ENCODE peak calls at places on chromosome 12, in six cellular contexts. Q is mucosa of gallbladder; I is activated CD4-positive, alpha-beta memory T cell treated with anti-CD3 and anti-CD28 coated beads, Interleukin-2, amount 10 ng/mL, durations not matched to agents 7 days and 5 days; Y is fibroblast of the conjunctiva; P is stimulated activated CD4-positive, alpha-beta T cell treated with anti-CD3 and anti-CD28 coated beads, Interleukin-12 subunit alpha, Interleukin-12 subunit beta, amount 100 ng/mL, for 4 hours; Z is activated B cell treated with CpG ODN at 0.5 μM for 24 hours. G is an unnamed sample.

GRCh38 chr12:15982071-15982470 is 70.9 kb downstream of the DERA start:
- DNase-seq in Q (no peak), I (no peak), Y (no peak), P (no peak), Z (no peak), G (no peak)

GRCh38 chr12:59834659-59835474 is 239.0 kb downstream of the SLC16A7 start:
- DNase-seq in Q (no peak), I (no peak), Y (peak), P (no peak), Z (no peak), G (peak)

GRCh38 chr12:19575307-19576243 is 136.3 kb downstream of the AEBP2 start:
- DNase-seq in Q (peak), I (no peak), Y (no peak), P (no peak), Z (no peak), G (peak)

GRCh38 chr12:125470838-125471775 is 405.9 kb downstream of the AACS start:
- DNase-seq in Q (no peak), I (no peak), Y (no peak), P (no peak), Z (no peak), G (no peak)

GRCh38 chr12:75701859-75702258 is 190.4 kb upstream of the KRR1 start:
- DNase-seq in Q (no peak), I (no peak), Y (no peak), P (no peak), Z (no peak), G (no peak)

GRCh38 chr12:57185403-57185802 is 31.2 kb upstream of the NXPH4 start:
- DNase-seq in Q (no peak), I (no peak), Y (no peak), P (no peak), Z (no peak), G (no peak)

GRCh38 chr12:109435428-109436180 is 41.5 kb downstream of the KCTD10 start:
- DNase-seq in Q (no peak), I (no peak), Y (no peak), P (no peak), Z (no peak), G (no peak)

GRCh38 chr12:51895378-51896135 is 7.7 kb downstream of the ANKRD33 start:
- DNase-seq in Q (no peak), I (no peak), Y (no peak), P (no peak), Z (no peak), G (no peak)

GRCh38 chr12:94560416-94561221 is 89.7 kb downstream of the TMCC3 start:
- DNase-seq in Q (no peak), I (no peak), Y (peak), P (no peak), Z (peak), G (peak)

GRCh38 chr12:93254911-93255310 is 122.8 kb upstream of the NUDT4 start:
- DNase-seq in Q (no peak), I (no peak), Y (no peak), P (no peak), Z (no peak), G (no peak)

GRCh38 chr12:3357950-3358525 is 133.0 kb upstream of the PRMT8 start:
- DNase-seq in Q (no peak), I (no peak), Y (no peak), P (no peak), Z (no peak), G (no peak)

GRCh38 chr12:17456486-17456885 is 633.5 kb downstream of the RERGL start:
- DNase-seq in Q (no peak), I (no peak), Y (no peak), P (no peak), Z (no peak), G (no peak)

GRCh38 chr12:68080577-68080976 is 79.0 kb downstream of the IFNG start:
- DNase-seq in Q (no peak), I (peak), Y (no peak), P (no peak), Z (no peak), G (no peak)

G was measured in RPMI7951.